ENCODE peak calls at places on chromosomes 16 and 17, in six cellular contexts. X is HCT116, N is MM.1S, U is SK-N-SH, Z is neural progenitor cell, P is GM23248. M is an unnamed sample.

GRCh38 chr16:46765050-46765449 is 16.9 kb upstream of the MYLK3 start:
- DNase-seq in X (no peak), N (no peak), U (no peak), Z (no peak), P (peak), M (no peak)

GRCh38 chr16:84898447-84898846 is 78.7 kb downstream of the CRISPLD2 start:
- DNase-seq in X (no peak), N (no peak), U (no peak), Z (no peak), P (peak), M (peak)

GRCh38 chr16:626787-627457 is 3.9 kb upstream of the WFIKKN1 start:
- DNase-seq in X (peak), N (no peak), U (no peak), Z (no peak), P (peak), M (peak)

GRCh38 chr17:61057257-61057656 is 342.4 kb upstream of the TBX2 start:
- DNase-seq in X (no peak), N (no peak), U (no peak), Z (no peak), P (no peak), M (no peak)

GRCh38 chr16:11459722-11460121 is 114.5 kb downstream of the RMI2 start:
- DNase-seq in X (no peak), N (no peak), U (no peak), Z (no peak), P (no peak), M (no peak)

GRCh38 chr17:44398692-44399691 is 9.5 kb upstream of the ITGA2B start:
- DNase-seq in X (no peak), N (no peak), U (no peak), Z (no peak), P (no peak), M (no peak)

GRCh38 chr17:56679148-56679766 is 85.8 kb downstream of the NOG start:
- DNase-seq in X (peak), N (peak), U (peak), Z (peak), P (peak), M (peak)

GRCh38 chr17:49523706-49524472 is 28.8 kb downstream of the NGFR start:
- DNase-seq in X (no peak), N (peak), U (peak), Z (no peak), P (peak), M (peak)

GRCh38 chr17:18248300-18248731 is 10.2 kb downstream of the FLII start:
- DNase-seq in X (no peak), N (peak), U (peak), Z (peak), P (peak), M (peak)

GRCh38 chr17:15381707-15382106 is 40.3 kb upstream of the TEKT3 start:
- DNase-seq in X (no peak), N (no peak), U (no peak), Z (no peak), P (no peak), M (peak)

GRCh38 chr17:58311429-58311894 is 17.1 kb downstream of the TSPOAP1 start:
- DNase-seq in X (no peak), N (no peak), U (peak), Z (no peak), P (no peak), M (no peak)

GRCh38 chr16:55203570-55203969 is 120.4 kb upstream of the IRX6 start:
- DNase-seq in X (no peak), N (no peak), U (no peak), Z (no peak), P (no peak), M (no peak)

GRCh38 chr17:15413101-15413750 is 54.2 kb downstream of the CDRT4 start:
- DNase-seq in X (no peak), N (no peak), U (no peak), Z (no peak), P (no peak), M (no peak)

GRCh38 chr16:66925322-66925840 is at the start of gene RRAD:
- DNase-seq in X (no peak), N (no peak), U (no peak), Z (peak), P (peak), M (no peak)

GRCh38 chr17:35479271-35479670 is 30.7 kb upstream of the SLFN13 start:
- DNase-seq in X (no peak), N (no peak), U (no peak), Z (no peak), P (no peak), M (no peak)

GRCh38 chr16:31183432-31184428 is 3.8 kb downstream of the FUS start:
- DNase-seq in X (no peak), N (no peak), U (no peak), Z (no peak), P (peak), M (no peak)

GRCh38 chr16:54431041-54431996 is 144.7 kb upstream of the IRX3 start:
- DNase-seq in X (no peak), N (no peak), U (no peak), Z (no peak), P (peak), M (peak)

GRCh38 chr16:27318399-27319256 is 4.9 kb downstream of the IL4R start:
- DNase-seq in X (no peak), N (no peak), U (no peak), Z (no peak), P (no peak), M (no peak)
- H3K9ac ChIP-seq in X (no peak), N (no peak), U (no peak), Z (peak), P (no peak), M (no peak)

GRCh38 chr16:23914935-23915549 is 79.3 kb downstream of the PRKCB start:
- DNase-seq in X (no peak), N (no peak), U (no peak), Z (no peak), P (no peak), M (no peak)
- TF ChIP-seq EZH2phosphoT487 in X (no peak), N (no peak), U (no peak), Z (no peak), P (no peak), M (no peak)

DNA sequence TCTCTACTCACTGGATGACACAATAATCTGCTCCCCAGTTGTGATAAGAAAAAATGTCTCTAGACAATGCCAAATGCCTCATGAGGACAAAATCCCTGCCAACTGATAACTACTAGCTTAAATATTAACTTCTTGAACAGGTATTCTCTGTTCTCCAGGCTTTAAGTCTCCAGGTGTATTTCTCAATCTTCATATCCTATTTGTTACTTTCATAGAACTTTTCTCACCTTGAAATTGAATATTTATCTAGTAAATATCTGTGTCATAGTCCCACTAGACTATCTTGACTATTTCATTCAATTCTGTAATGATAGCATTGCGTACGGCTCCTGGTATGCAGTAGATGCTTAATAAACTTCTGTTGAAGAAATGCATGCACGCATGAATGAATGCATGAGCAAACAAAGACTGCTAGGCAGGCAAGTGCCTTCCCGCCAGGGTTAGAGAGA is 15.9 kb downstream of the HSD17B2 start:
- DNase-seq in X (no peak), N (no peak), U (no peak), Z (no peak), P (no peak), M (no peak)
- H3K27ac ChIP-seq in X (no peak), N (no peak), U (no peak), Z (no peak), P (no peak), M (no peak)

GRCh38 chr17:81439926-81440450 is 44.7 kb downstream of the BAHCC1 start:
- DNase-seq in X (no peak), N (no peak), U (no peak), Z (no peak), P (no peak), M (no peak)
- H3K9ac ChIP-seq in X (no peak), N (no peak), U (no peak), Z (no peak), P (no peak), M (no peak)

GRCh38 chr17:77496401-77496801 is 355.6 kb downstream of the SEC14L1 start:
- DNase-seq in X (no peak), N (no peak), U (peak), Z (no peak), P (no peak), M (no peak)

GRCh38 chr17:77498056-77498785 is 357.5 kb downstream of the SEC14L1 start:
- DNase-seq in X (no peak), N (no peak), U (peak), Z (no peak), P (no peak), M (no peak)

GRCh38 chr17:77496831-77497577 is 356.2 kb downstream of the SEC14L1 start:
- DNase-seq in X (no peak), N (no peak), U (peak), Z (no peak), P (no peak), M (no peak)

GRCh38 chr17:77498875-77499698 is 358.3 kb downstream of the SEC14L1 start:
- DNase-seq in X (no peak), N (no peak), U (peak), Z (no peak), P (no peak), M (no peak)

GRCh38 chr17:77497578-77497934 is 356.8 kb downstream of the SEC14L1 start:
- DNase-seq in X (no peak), N (no peak), U (peak), Z (no peak), P (no peak), M (no peak)
- TF ChIP-seq EZH2phosphoT487 in X (no peak), N (no peak), U (no peak), Z (no peak), P (no peak), M (no peak)

GRCh38 chr16:83720213-83720612 is 87.6 kb upstream of the HSBP1 start:
- DNase-seq in X (no peak), N (no peak), U (no peak), Z (no peak), P (no peak), M (no peak)
- H3K27ac ChIP-seq in X (no peak), N (no peak), U (no peak), Z (no peak), P (no peak), M (no peak)

DNA sequence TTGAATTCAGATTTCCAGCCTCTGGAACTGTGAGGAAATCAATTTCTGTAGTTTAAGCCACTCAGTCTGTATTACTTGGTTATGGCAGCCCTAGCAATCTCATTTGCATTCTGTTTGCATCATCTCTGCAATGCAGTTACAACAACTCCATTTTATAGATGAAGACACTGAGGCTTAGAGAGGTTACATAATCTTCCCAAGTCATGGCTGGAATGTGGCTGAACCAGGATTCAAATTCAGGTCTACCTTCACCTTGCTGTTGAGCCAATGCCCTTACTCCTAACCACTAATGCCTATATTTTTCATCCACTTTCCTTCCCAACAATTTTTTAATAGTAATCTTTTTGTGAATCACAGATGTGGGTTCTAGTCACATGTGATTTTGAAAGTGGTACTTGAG is 469.8 kb upstream of the CCL2 start:
- DNase-seq in X (no peak), N (no peak), U (no peak), Z (no peak), P (no peak), M (no peak)
- H3K9ac ChIP-seq in X (no peak), N (no peak), U (no peak), Z (no peak), P (no peak), M (no peak)

GRCh38 chr17:74962622-74963394 is 9.8 kb downstream of the HID1 start:
- DNase-seq in X (no peak), N (no peak), U (no peak), Z (no peak), P (no peak), M (no peak)

GRCh38 chr17:74961657-74962360 is 10.8 kb downstream of the HID1 start:
- DNase-seq in X (peak), N (peak), U (peak), Z (peak), P (peak), M (peak)

GRCh38 chr17:74957935-74958549 is 14.5 kb downstream of the HID1 start:
- DNase-seq in X (no peak), N (peak), U (peak), Z (peak), P (peak), M (peak)

GRCh38 chr17:74959826-74960738 is 12.5 kb downstream of the HID1 start:
- DNase-seq in X (no peak), N (no peak), U (no peak), Z (no peak), P (peak), M (no peak)

GRCh38 chr17:74960739-74961342 is 11.7 kb downstream of the HID1 start:
- DNase-seq in X (peak), N (peak), U (no peak), Z (peak), P (peak), M (no peak)
- TF ChIP-seq EZH2phosphoT487 in X (no peak), N (no peak), U (no peak), Z (no peak), P (no peak), M (no peak)

DNA sequence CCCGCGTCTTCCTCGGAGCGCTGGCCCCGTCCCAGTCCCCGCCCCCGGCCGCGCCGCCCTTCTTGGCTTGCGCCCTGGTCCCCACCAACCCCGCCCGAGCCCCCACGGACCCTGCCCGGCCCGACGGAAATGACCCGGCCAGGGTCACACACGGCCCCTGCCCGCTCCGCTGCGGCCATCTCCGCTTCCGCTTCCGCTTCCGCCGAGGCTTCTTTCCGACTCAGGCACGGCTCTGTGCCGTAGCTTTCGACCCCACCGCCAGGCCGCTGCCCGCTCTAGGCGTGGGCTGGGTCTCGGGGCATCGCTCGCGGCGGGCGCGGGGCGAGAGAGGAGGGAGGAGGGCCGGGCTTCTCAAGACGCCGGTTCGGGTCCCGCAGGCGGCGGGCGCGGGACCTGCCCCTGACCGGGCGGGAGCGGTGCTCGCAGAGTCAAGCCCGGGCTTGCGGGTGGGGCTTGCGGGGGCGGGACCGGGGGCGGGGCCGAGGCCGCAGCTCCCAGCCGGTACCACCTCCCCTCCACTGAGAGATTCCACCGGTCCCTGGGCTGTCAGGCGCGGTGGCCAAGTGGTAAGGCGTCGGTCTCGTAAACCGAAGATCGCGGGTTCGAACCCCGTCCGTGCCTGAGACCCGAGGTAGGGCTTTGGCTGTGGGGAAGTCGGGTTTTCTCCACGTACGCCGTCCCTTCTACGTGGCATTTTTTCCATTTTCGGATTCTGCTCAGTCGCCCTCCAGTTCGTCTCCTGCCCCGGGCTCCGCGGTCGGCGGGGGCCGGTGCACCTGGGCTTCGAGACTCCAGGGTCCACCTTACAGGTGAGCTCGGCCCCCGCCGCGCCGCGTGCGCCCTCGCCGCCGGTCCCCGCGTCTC is 158.3 kb downstream of the RAB11FIP4 start:
- DNase-seq in X (peak), N (peak), U (peak), Z (peak), P (peak), M (peak)
- H3K27ac ChIP-seq in X (peak), N (peak), U (peak), Z (no peak), P (peak), M (peak)